ENCODE peak calls at places on chromosomes 16 and 17, in six cellular contexts. O is BE2C, Z is thoracic aorta, A is thyroid gland, P is mammary epithelial cell, S is adipocyte. K is an unnamed sample. For H3K4me1, the result is how much of the 10 kb centered on the place peaks cover.

GRCh38 chr17:41965694-41966375 is 760 bp upstream of the CNP start:
- DNase-seq in O (no peak), S (peak), A (peak), P (peak), Z (no peak), K (peak)

GRCh38 chr17:69084911-69085310 is 24.2 kb upstream of the ABCA9 start:
- DNase-seq in Z (no peak), S (no peak), P (peak), A (peak), O (peak), K (no peak)

GRCh38 chr17:50088952-50089825 is 6.0 kb upstream of the PDK2 start:
- DNase-seq in A (no peak), Z (no peak), P (no peak), S (no peak), O (no peak), K (no peak)

GRCh38 chr17:28702752-28703150 is 8.9 kb downstream of the PROCA1 start:
- DNase-seq in Z (no peak), A (no peak), S (no peak), P (no peak), O (no peak), K (no peak)

GRCh38 chr16:31129568-31130335 is 5.8 kb downstream of the PRSS8 start:
- DNase-seq in S (no peak), O (no peak), A (peak), P (peak), Z (no peak), K (no peak)

GRCh38 chr17:8468109-8468508 is 32.4 kb downstream of the NDEL1 start:
- DNase-seq in A (no peak), Z (no peak), P (no peak), S (no peak), O (no peak), K (no peak)

GRCh38 chr17:78258323-78259229 is 27.1 kb downstream of the TMEM235 start:
- DNase-seq in O (peak), A (no peak), Z (no peak), S (no peak), P (no peak), K (no peak)

GRCh38 chr17:63293310-63293709 is 152.8 kb downstream of the CYB561 start:
- DNase-seq in P (peak), S (peak), A (no peak), Z (no peak), O (no peak), K (no peak)

GRCh38 chr17:73998246-73999220 is 204.9 kb upstream of the RPL38 start:
- DNase-seq in S (no peak), P (peak), O (peak), A (peak), Z (no peak), K (peak)

GRCh38 chr17:55641559-55642160 is 81.0 kb downstream of the TMEM100 start:
- DNase-seq in S (peak), O (peak), P (peak), Z (no peak), A (peak), K (no peak)

DNA sequence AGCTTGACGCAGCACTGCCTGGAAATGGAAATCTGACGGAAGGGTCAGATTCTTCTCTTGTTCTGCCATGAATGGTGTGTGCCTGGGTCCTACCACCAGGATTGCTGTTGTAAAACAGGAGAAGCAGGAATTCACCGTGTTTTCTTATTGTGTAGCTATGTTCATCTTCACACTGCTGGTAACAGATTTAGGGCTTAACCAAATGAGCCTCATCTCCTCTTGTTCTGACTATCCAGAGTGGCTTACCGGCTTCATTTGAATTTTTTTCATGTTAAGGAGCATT is 97.3 kb upstream of the CHMP6 start:
- DNase-seq in A (no peak), O (no peak), P (no peak), S (no peak), Z (no peak), K (no peak)
- H3K4me1 ChIP-seq in A (under half), O (under half), P (under half), S (under half), Z (under half), K (under half)

DNA sequence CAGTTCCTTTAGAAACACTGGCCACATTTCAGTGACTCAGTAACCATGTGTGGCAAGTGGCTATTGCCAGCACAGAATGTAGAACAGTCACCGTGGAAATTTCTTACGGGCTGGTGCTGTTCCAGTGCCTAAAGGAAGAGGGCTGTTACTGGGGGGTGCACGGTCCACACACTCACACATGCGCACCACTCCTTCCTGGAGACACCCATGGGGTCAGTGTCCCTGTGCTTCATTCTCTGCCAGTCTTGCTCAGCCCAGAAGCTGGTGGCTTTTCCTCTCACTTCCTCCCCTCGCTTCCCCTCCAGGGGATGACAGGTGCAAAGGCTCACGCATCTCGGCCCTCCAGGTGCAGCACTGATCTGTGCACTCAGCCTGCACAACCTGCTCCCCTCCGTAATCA is 115.6 kb downstream of the CCDC182 start:
- DNase-seq in P (no peak), O (no peak), A (no peak), Z (no peak), S (no peak), K (no peak)
- H3K4me1 ChIP-seq in P (under half), O (under half), A (under half), Z (under half), S (under half), K (under half)

DNA sequence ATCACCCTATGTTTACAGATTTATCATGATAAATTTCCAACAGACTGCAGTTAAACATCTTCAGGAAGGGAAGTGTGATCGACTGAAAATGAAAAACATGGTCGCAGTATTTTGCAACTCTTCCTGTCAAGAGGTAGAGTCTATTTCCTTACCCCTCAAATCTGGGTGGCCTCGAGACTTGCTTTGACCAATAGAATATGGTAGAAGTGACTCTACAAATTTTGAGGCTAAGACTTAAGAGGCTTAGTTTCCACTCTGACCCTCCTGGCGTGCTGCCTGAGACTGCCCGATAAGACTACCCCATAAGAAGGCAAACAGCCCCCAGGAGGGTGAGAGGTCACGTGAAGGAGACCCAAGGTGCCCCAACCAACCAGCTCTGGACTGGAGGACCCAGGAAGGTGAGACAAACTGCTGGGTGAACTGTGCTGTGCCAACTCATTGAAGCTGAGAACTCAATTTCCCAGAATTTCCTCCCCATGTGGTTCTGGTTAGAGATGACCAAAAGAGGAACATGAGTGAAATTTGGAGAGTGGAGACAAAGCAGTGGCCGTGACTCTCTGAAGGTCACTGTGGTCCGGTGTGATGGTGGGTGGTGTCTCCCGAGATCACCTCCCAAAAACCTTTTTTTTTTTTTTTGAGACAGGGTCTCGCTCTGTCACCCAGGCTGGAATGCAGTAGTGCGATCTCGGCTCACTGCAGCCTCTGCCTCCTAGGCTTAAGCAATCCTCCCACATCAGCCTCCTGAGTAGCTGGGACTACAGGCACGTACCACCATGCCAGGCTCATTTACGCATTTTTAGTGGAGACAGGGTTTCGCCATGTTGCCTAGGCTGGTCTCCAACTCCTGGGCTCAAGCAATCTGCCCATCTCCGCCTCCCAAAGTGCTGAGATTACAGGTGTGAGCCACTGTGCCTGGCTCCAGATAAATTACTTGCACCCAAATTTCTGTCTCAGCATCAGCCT is 38.2 kb upstream of the LITAF start:
- DNase-seq in S (peak), P (no peak), Z (no peak), O (no peak), A (no peak), K (no peak)
- H3K4me1 ChIP-seq in S (under half), P (under half), Z (under half), O (under half), A (under half), K (under half)

DNA sequence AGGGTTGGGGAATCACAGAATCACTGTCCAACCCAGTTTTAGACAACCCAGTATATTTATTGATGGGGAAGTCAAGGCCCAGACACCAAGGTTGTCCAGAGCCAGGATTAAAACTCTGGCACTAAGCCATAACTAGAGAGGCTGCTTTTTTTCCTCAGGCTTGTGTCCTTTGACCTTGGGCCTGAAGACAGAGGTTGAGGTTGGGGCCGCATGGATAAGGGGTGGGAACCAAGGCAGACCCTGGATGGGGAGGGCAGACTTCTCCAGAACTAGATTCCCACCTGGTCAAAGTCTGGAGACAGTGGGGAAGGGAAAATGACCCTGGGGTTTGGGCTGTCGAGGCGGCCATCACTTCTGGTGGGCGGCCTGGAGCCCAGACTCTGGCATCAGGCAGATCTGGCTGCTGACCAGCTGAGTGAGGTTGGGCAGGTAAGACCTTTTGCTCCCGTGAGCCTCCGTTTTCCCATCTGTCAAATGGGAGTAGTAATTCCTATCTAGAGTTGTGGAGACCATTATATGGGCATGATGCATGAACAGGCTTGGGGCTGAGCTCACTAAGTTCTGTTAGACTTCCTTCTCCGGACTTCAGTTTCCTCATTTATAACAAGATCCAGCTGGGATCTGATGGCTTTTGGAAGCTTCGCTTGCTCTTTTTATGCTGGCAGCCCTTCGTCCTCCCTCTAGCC is 17.9 kb downstream of the IGFBP4 start:
- DNase-seq in A (no peak), P (no peak), S (peak), Z (no peak), O (peak), K (no peak)
- H3K4me1 ChIP-seq in A (under half), P (under half), S (half or more), Z (under half), O (half or more), K (under half)

GRCh38 chr17:2390199-2390880 is 10.5 kb downstream of the MNT start:
- DNase-seq in S (no peak), P (no peak), O (no peak), Z (no peak), A (no peak), K (no peak)
- H3K4me1 ChIP-seq in S (under half), P (under half), O (under half), Z (under half), A (under half), K (under half)

DNA sequence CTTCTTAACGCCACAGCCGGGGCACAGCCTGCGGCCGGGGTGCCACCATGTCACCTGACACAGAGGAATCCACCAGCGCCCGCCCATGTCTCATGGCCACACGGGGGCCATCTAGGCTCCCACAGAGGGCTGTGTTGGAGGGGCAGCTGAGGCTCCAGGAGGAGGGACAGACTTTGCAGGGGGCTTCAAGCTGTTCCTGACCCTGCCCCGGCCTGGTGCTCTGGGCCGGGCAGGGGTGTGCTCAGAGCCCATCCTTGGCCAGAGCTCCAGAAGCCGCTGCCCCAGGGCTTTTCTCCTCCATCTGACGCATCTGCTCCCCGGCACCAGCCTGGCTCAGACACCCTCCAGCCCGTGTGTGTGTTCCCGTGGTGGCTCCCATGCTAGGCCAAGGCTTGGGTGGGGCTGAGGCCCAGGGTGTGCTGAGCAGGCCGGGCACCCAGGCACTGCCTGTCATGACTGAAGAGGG is 7.8 kb upstream of the SLC38A10 start:
- DNase-seq in P (no peak), S (no peak), O (peak), A (no peak), Z (no peak), K (no peak)
- H3K4me1 ChIP-seq in P (under half), S (under half), O (under half), A (under half), Z (under half), K (under half)

DNA sequence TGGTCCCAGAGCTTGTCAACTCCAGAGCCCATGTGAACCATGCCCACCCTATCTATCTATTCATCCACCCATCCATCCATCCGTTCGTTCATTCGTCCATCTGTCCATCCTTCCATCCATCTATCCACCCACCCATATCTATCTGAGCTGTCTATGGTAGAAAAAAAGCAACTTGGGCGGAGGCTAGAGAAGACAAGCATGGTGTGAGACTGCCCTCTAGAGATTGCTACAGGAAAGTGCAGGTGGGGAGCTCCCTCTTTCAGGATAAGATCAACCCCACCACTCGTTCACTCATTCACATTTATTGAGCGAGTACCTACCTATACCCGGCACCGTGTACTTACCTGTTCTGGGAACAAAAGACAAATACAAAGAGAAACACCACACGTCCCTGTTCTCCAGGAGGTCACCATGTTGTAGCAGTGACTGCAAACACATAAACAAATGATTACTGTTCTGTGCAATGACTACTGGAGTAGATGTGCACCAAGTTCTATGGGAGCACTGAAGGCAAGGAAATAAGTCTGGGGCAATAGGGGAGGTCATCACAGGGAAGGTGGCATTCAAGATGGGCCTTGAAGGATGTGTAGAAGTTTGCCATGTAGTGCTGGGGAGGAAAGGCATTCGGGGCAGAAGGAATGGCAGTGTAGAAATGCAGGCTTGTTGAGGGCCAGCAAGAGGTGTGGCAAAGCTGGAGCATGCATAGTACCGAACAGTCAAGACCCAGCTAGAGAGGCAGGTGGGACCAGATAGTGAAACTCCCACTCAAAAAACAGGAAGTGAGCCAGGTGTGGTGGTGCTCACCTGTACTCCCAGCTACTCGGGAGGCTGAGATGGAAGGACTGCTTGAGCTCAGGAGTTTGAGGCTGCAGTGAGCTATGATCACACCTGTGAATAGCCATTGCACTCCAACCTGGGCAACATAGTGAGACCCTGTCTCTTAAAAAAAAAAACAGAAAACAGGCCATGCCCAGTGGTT is 13.4 kb upstream of the ATP5MC1 start:
- DNase-seq in O (peak), Z (no peak), S (peak), P (peak), A (peak), K (peak)
- H3K4me1 ChIP-seq in O (under half), Z (under half), S (under half), P (under half), A (under half), K (under half)

DNA sequence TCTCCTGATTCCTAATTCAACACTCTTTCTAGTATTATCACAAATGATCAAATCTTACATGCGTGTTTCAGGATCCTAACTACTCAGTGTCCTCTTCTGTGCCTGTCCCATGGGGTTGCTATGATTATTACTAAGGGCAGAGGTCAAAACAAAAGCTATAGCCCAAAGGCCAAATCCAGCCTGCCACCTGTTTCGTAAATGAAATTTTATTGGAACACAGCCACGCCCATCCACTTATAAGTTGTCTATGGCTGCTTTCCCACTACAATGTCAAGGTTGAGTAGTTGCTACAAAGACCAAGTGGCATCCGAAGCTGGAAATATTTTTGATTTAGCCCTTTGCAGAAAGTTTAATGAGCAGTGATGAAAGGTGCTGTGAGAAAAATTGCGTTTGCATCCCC is 336.6 kb downstream of the TMEM114 start:
- DNase-seq in Z (no peak), O (no peak), P (no peak), S (no peak), A (peak), K (no peak)
- H3K4me1 ChIP-seq in Z (under half), O (under half), P (under half), S (under half), A (under half), K (under half)

GRCh38 chr16:20678242-20678641 is 19.2 kb downstream of the ACSM1 start:
- DNase-seq in P (no peak), Z (no peak), S (no peak), O (no peak), A (no peak), K (no peak)
- H3K4me1 ChIP-seq in P (under half), Z (under half), S (under half), O (under half), A (under half), K (under half)